ENCODE peak calls at places on chromosomes 2 and 18, in seven cellular contexts. V, T, C, B, U, I and S are unnamed samples.
A peak's percentile ranks its signal among the peaks of the same experiment; 100 is the strongest.

GRCh38 chr2:199659207-199659606 is 191.8 kb downstream of the FTCDNL1 start:
- DNase-seq in T (peak; percentile 76), V (peak; percentile 29), C (no peak), I (peak; percentile 18), B (peak; percentile 89), U (peak; percentile 60), S (peak; percentile 14)

GRCh38 chr2:66481100-66481549 is 46.2 kb downstream of the MEIS1 start:
- DNase-seq in T (peak; percentile 74), C (no peak), I (peak; percentile 43), U (no peak), B (peak; percentile 68), V (peak; percentile 44), S (peak; percentile 91)

GRCh38 chr2:150485114-150485870 is 2.2 kb downstream of the RND3 start:
- DNase-seq in V (peak; percentile 73), U (peak; percentile 64), C (peak; percentile 22), T (peak; percentile 78), I (peak; percentile 80), B (peak; percentile 84), S (peak; percentile 80)

GRCh38 chr18:22348521-22349316 is 69.0 kb downstream of the CTAGE1 start:
- DNase-seq in T (peak; percentile 7), I (peak; percentile 67), C (no peak), B (peak; percentile 68), V (peak; percentile 63), U (no peak), S (peak; percentile 47)

GRCh38 chr2:239745790-239746308 is 279.3 kb downstream of the NDUFA10 start:
- DNase-seq in V (no peak), T (no peak), I (no peak), U (no peak), B (peak; percentile 36), C (no peak), S (no peak)

GRCh38 chr2:163888591-163888990 is 152.8 kb upstream of the FIGN start:
- DNase-seq in U (no peak), B (no peak), V (no peak), I (no peak), C (no peak), T (no peak), S (no peak)

GRCh38 chr2:42256502-42256901 is 87.3 kb downstream of the EML4 start:
- DNase-seq in C (no peak), U (no peak), T (no peak), V (no peak), B (no peak), I (no peak), S (peak; percentile 13)

GRCh38 chr2:238216651-238217184 is 13.2 kb upstream of the ILKAP start:
- DNase-seq in V (no peak), U (no peak), I (no peak), B (no peak), T (no peak), C (peak; percentile 64), S (no peak)

GRCh38 chr18:9736942-9737813 is 29.1 kb downstream of the RAB31 start:
- DNase-seq in C (no peak), U (peak; percentile 55), T (no peak), B (no peak), V (peak; percentile 52), I (no peak), S (no peak)

GRCh38 chr2:128363991-128364390 is 45.3 kb upstream of the HS6ST1 start:
- DNase-seq in C (no peak), V (no peak), T (no peak), I (no peak), B (no peak), U (peak; percentile 64), S (no peak)

GRCh38 chr2:10329880-10330699 is 27.4 kb downstream of the HPCAL1 start:
- DNase-seq in U (no peak), I (peak; percentile 44), B (no peak), C (no peak), T (no peak), V (peak; percentile 53), S (peak; percentile 46)

GRCh38 chr2:38948387-38948882 is 58.8 kb downstream of the ARHGEF33 start:
- DNase-seq in B (no peak), I (no peak), C (no peak), T (no peak), V (no peak), U (no peak), S (no peak)

GRCh38 chr2:8685697-8686358 is 4.0 kb downstream of the ID2 start:
- DNase-seq in C (no peak), B (peak; percentile 85), T (peak; percentile 87), U (peak; percentile 95), I (peak; percentile 28), V (peak; percentile 27), S (peak; percentile 54)

GRCh38 chr2:161332568-161332967 is 24.3 kb downstream of the PSMD14 start:
- DNase-seq in V (peak; percentile 13), I (no peak), B (no peak), T (no peak), C (no peak), U (no peak), S (no peak)

GRCh38 chr2:120341977-120342376 is 4.0 kb upstream of the INHBB start:
- DNase-seq in V (no peak), I (no peak), U (no peak), T (no peak), C (no peak), B (no peak), S (no peak)

GRCh38 chr2:175834472-175834871 is 167.6 kb downstream of the LNPK start:
- DNase-seq in U (no peak), C (no peak), V (no peak), T (no peak), B (peak; percentile 53), I (no peak), S (no peak)

GRCh38 chr2:214465386-214466146 is 54.7 kb downstream of the VWC2L start:
- DNase-seq in T (no peak), I (peak; percentile 33), B (no peak), C (peak; percentile 33), U (no peak), V (peak; percentile 2), S (peak; percentile 29)

GRCh38 chr2:215717627-215718412 is 282.0 kb upstream of the FN1 start:
- DNase-seq in V (peak; percentile 59), B (no peak), T (no peak), U (no peak), I (peak; percentile 42), C (no peak), S (peak; percentile 45)

GRCh38 chr2:215718890-215719289 is 283.0 kb upstream of the FN1 start:
- DNase-seq in C (no peak), V (no peak), U (no peak), T (no peak), B (no peak), I (no peak), S (no peak)

GRCh38 chr2:215716971-215717370 is 281.1 kb upstream of the FN1 start:
- DNase-seq in I (no peak), B (no peak), U (no peak), V (no peak), C (no peak), T (no peak), S (no peak)

GRCh38 chr2:215722125-215722524 is 286.3 kb upstream of the FN1 start:
- DNase-seq in T (no peak), C (no peak), I (no peak), V (no peak), B (no peak), U (no peak), S (no peak)

DNA sequence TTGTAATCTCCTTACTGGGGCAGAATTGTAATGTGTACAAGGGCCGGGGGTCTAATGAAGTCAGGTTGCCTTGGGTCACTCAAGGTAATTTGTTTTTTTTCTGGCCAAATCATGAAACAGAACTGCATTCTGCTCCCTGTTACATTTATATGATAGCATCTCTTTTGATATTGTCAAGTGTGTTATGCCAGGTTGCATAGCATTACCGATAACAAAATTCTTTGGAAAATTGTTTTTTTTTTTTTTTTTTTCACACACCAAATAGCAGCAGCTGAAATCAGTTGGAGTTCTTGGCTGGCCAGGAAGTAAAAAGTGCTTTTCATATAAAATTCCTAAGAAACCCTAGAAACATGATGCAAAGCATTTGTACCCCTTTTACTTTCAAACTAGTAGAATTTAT is 282.6 kb upstream of the FN1 start:
- DNase-seq in T (no peak), C (no peak), V (no peak), U (no peak), B (no peak), I (no peak), S (no peak)
- H3K4me3 ChIP-seq in T (no peak overlapping the region), C (no peak overlapping the region), V (peak overlapping the region; percentile 3), U (no peak overlapping the region), B (no peak overlapping the region), I (no peak overlapping the region), S (no peak overlapping the region)

GRCh38 chr18:55605820-55606252 is 17.8 kb upstream of the TCF4 start:
- DNase-seq in T (no peak), B (no peak), U (no peak), V (no peak), I (no peak), C (no peak), S (no peak)
- TF ChIP-seq CTCF in T (no peak), B (no peak), U (no peak), V (no peak), I (no peak), C (no peak), S (no peak)

GRCh38 chr2:143908843-143909242 is 611.1 kb downstream of the ZEB2 start:
- DNase-seq in T (no peak), I (no peak), V (no peak), C (no peak), U (no peak), B (no peak), S (no peak)
- H3K4me3 ChIP-seq in T (no peak overlapping the region), I (no peak overlapping the region), V (no peak overlapping the region), C (no peak overlapping the region), U (no peak overlapping the region), B (no peak overlapping the region), S (no peak overlapping the region)

GRCh38 chr2:15938803-15939555 is 1.4 kb upstream of the MYCN start:
- DNase-seq in B (no peak), I (no peak), C (no peak), T (no peak), U (no peak), V (no peak), S (no peak)

GRCh38 chr2:15939556-15939853 is 845 bp upstream of the MYCN start:
- DNase-seq in T (no peak), B (no peak), C (no peak), I (no peak), V (no peak), U (peak; percentile 88), S (no peak)

GRCh38 chr2:15940661-15941482 is 522 bp downstream of the MYCN start:
- DNase-seq in V (no peak), U (peak; percentile 84), C (no peak), B (peak; percentile 76), T (peak; percentile 15), I (no peak), S (no peak)

GRCh38 chr2:15941483-15941853 is 1.1 kb downstream of the MYCN start:
- DNase-seq in B (peak; percentile 83), U (peak; percentile 82), C (no peak), T (peak; percentile 59), I (no peak), V (no peak), S (no peak)

DNA sequence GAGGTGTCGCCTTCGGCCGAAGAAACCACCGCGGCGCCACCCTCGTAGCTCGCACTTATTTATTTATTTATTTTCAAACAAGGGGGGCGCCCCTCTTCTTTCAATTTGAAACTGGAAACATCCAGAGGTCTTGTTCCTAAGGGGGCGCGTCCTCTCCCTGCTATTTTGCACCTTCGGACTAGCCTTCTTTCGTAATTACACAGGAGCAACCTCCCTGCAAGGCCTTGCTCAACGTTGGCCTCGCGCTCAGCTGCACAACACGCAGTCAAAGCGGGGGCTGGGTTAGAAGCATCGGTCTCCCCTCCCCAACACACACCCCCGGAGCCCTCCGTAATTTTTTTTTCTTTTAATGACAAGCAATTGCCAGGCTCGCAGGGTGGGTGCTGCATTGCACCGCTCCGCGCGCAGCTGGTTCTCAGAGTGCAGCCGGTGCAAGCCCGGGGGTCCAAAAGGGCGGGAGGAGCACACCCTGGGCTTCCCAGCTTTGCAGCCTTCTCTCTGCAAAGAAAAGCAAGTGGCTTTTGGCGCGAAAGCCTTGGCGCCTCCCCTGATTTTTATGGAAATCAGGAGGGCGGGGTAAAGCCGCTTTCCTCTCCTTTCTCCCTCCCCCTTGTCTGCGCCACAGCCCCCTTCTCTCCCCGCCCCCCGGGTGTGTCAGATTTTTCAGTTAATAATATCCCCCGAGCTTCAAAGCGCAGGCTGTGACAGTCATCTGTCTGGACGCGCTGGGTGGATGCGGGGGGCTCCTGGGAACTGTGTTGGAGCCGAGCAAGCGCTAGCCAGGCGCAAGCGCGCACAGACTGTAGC is at the start of gene MYCN:
- DNase-seq in C (peak; percentile 32), T (peak; percentile 95), I (peak; percentile 52), V (peak; percentile 23), U (peak; percentile 89), B (peak; percentile 95), S (peak; percentile 54)
- TF ChIP-seq CTCF in C (peak; percentile 42), T (peak; percentile 89), I (no peak), V (peak; percentile 45), U (peak; percentile 28), B (peak; percentile 87), S (no peak)